ENCODE peak calls at places on chromosomes 5 and 9, in five cellular contexts. One of them, this sample, is unnamed.
A peak's percentile ranks its signal among the peaks of the same experiment; 100 is the strongest.

GRCh38 chr9:117138257-117138656 is 276.6 kb downstream of the ASTN2 start:
- DNase-seq in psoas muscle: no peak
- DNase-seq in gastrocnemius medialis: no peak
- DNase-seq in CD8-positive, alpha-beta T cell: no peak
- DNase-seq in upper lobe of right lung: no peak
- DNase-seq in this sample: no peak

GRCh38 chr5:146051678-146052077 is 53.7 kb downstream of the PLAC8L1 start:
- DNase-seq in psoas muscle: no peak
- DNase-seq in gastrocnemius medialis: no peak
- DNase-seq in CD8-positive, alpha-beta T cell: no peak
- DNase-seq in upper lobe of right lung: no peak
- DNase-seq in this sample: no peak

GRCh38 chr9:106717686-106718085 is 145.3 kb upstream of the ZNF462 start:
- DNase-seq in psoas muscle: no peak
- DNase-seq in gastrocnemius medialis: no peak
- DNase-seq in CD8-positive, alpha-beta T cell: no peak
- DNase-seq in upper lobe of right lung: no peak
- DNase-seq in this sample: peak; percentile 77

GRCh38 chr9:71506821-71507220 is 261.5 kb downstream of the CEMIP2 start:
- DNase-seq in psoas muscle: peak; percentile 18
- DNase-seq in gastrocnemius medialis: peak; percentile 38
- DNase-seq in CD8-positive, alpha-beta T cell: no peak
- DNase-seq in upper lobe of right lung: no peak
- DNase-seq in this sample: no peak

GRCh38 chr5:149632311-149633251 is 51.3 kb downstream of the ARHGEF37 start:
- DNase-seq in psoas muscle: no peak
- DNase-seq in gastrocnemius medialis: no peak
- DNase-seq in CD8-positive, alpha-beta T cell: no peak
- DNase-seq in upper lobe of right lung: no peak
- DNase-seq in this sample: no peak

GRCh38 chr5:143404416-143405062 is 1.1 kb upstream of the NR3C1 start:
- DNase-seq in psoas muscle: peak; percentile 85
- DNase-seq in gastrocnemius medialis: peak; percentile 84
- DNase-seq in CD8-positive, alpha-beta T cell: no peak
- DNase-seq in upper lobe of right lung: peak; percentile 91
- DNase-seq in this sample: peak; percentile 93

GRCh38 chr5:135537271-135537670 is 1.5 kb upstream of the NEUROG1 start:
- DNase-seq in psoas muscle: no peak
- DNase-seq in gastrocnemius medialis: no peak
- DNase-seq in CD8-positive, alpha-beta T cell: no peak
- DNase-seq in upper lobe of right lung: no peak
- DNase-seq in this sample: no peak

GRCh38 chr5:154606675-154607321 is 128.8 kb upstream of the HAND1 start:
- DNase-seq in psoas muscle: no peak
- DNase-seq in gastrocnemius medialis: no peak
- DNase-seq in CD8-positive, alpha-beta T cell: no peak
- DNase-seq in upper lobe of right lung: no peak
- DNase-seq in this sample: no peak

GRCh38 chr5:120053841-120054240 is 410.3 kb upstream of the PRR16 start:
- DNase-seq in psoas muscle: no peak
- DNase-seq in gastrocnemius medialis: no peak
- DNase-seq in CD8-positive, alpha-beta T cell: no peak
- DNase-seq in upper lobe of right lung: no peak
- DNase-seq in this sample: no peak

GRCh38 chr9:20295555-20295954 is 326.7 kb downstream of the MLLT3 start:
- DNase-seq in psoas muscle: no peak
- DNase-seq in gastrocnemius medialis: no peak
- DNase-seq in CD8-positive, alpha-beta T cell: no peak
- DNase-seq in upper lobe of right lung: no peak
- DNase-seq in this sample: no peak

GRCh38 chr5:115758356-115758755 is 58.1 kb downstream of the CDO1 start:
- DNase-seq in psoas muscle: no peak
- DNase-seq in gastrocnemius medialis: no peak
- DNase-seq in CD8-positive, alpha-beta T cell: no peak
- DNase-seq in upper lobe of right lung: no peak
- DNase-seq in this sample: no peak

DNA sequence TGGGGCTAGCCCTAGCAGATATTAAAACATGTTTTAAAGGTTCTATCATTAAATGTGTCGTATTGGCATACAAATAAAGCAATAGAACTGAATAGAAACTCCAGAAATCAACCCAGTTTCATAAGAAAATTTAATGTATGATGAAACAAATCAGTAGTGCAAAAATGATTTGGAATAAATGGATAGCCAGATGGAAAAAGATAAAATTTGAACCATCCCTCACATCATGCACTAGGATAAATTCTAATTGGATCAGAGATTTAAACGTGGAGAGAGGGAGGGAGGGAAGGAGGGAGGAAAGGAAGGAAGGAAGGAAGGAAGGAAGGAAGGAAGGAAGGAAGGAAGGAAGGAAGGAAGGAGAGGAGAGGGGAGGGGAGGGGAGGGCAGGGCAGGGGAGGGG is 235.3 kb downstream of the SEC61B start:
- DNase-seq in psoas muscle: no peak
- DNase-seq in gastrocnemius medialis: no peak
- DNase-seq in CD8-positive, alpha-beta T cell: no peak
- DNase-seq in upper lobe of right lung: no peak
- DNase-seq in this sample: no peak
- H3K4me3 ChIP-seq in psoas muscle: no peak overlapping the region
- H3K4me3 ChIP-seq in gastrocnemius medialis: no peak overlapping the region
- H3K4me3 ChIP-seq in CD8-positive, alpha-beta T cell: no peak overlapping the region
- H3K4me3 ChIP-seq in upper lobe of right lung: no peak overlapping the region
- H3K4me3 ChIP-seq in this sample: no peak overlapping the region

GRCh38 chr9:61667559-61668121 is 477.8 kb downstream of the SPATA31A7 start:
- DNase-seq in psoas muscle: no peak
- DNase-seq in gastrocnemius medialis: no peak
- DNase-seq in CD8-positive, alpha-beta T cell: no peak
- DNase-seq in upper lobe of right lung: peak; percentile 52
- DNase-seq in this sample: no peak
- H3K9me3 ChIP-seq in psoas muscle: no peaks in the 10 kb centered on the region
- H3K9me3 ChIP-seq in gastrocnemius medialis: no peaks in the 10 kb centered on the region
- H3K9me3 ChIP-seq in CD8-positive, alpha-beta T cell: no peaks in the 10 kb centered on the region
- H3K9me3 ChIP-seq in upper lobe of right lung: no peaks in the 10 kb centered on the region
- H3K9me3 ChIP-seq in this sample: no peaks in the 10 kb centered on the region

DNA sequence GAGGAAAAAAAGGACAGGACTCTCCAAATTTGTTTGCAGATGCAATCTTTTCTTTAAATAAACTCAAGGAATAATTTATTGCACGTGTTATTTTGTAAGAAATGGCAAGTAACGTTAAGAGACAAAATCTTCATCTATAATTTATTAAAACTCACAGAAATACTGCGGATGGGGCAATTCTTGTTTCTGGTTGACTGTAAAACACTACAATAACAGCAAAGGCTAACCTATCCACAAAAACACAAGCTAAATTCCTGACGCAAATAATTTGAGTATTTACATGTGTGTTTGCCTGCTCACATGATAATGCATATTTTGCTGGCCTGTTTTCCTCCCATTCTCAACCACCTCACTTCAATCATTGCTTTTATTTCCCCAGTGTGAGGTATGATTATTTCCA is 619.4 kb downstream of the PDE4D start:
- DNase-seq in psoas muscle: no peak
- DNase-seq in gastrocnemius medialis: no peak
- DNase-seq in CD8-positive, alpha-beta T cell: no peak
- DNase-seq in upper lobe of right lung: no peak
- DNase-seq in this sample: no peak
- H3K4me3 ChIP-seq in psoas muscle: peak overlapping the region; percentile 60
- H3K4me3 ChIP-seq in gastrocnemius medialis: no peak overlapping the region
- H3K4me3 ChIP-seq in CD8-positive, alpha-beta T cell: no peak overlapping the region
- H3K4me3 ChIP-seq in upper lobe of right lung: peak overlapping the region; percentile 54
- H3K4me3 ChIP-seq in this sample: no peak overlapping the region

GRCh38 chr9:18594837-18595236 is 120.9 kb downstream of the ADAMTSL1 start:
- DNase-seq in psoas muscle: no peak
- DNase-seq in gastrocnemius medialis: no peak
- DNase-seq in CD8-positive, alpha-beta T cell: no peak
- DNase-seq in upper lobe of right lung: no peak
- DNase-seq in this sample: no peak
- H3K9me3 ChIP-seq in psoas muscle: peaks cover 21% of the 10 kb centered on the region
- H3K9me3 ChIP-seq in gastrocnemius medialis: no peaks in the 10 kb centered on the region
- H3K9me3 ChIP-seq in CD8-positive, alpha-beta T cell: no peaks in the 10 kb centered on the region
- H3K9me3 ChIP-seq in upper lobe of right lung: peaks cover 10% of the 10 kb centered on the region
- H3K9me3 ChIP-seq in this sample: no peaks in the 10 kb centered on the region

GRCh38 chr5:95976606-95977005 is 15.0 kb upstream of the ELL2 start:
- DNase-seq in psoas muscle: no peak
- DNase-seq in gastrocnemius medialis: no peak
- DNase-seq in CD8-positive, alpha-beta T cell: no peak
- DNase-seq in upper lobe of right lung: no peak
- DNase-seq in this sample: no peak
- H3K4me3 ChIP-seq in psoas muscle: no peak overlapping the region
- H3K4me3 ChIP-seq in gastrocnemius medialis: no peak overlapping the region
- H3K4me3 ChIP-seq in CD8-positive, alpha-beta T cell: no peak overlapping the region
- H3K4me3 ChIP-seq in upper lobe of right lung: no peak overlapping the region
- H3K4me3 ChIP-seq in this sample: no peak overlapping the region

GRCh38 chr5:141258464-141258863 is 13.3 kb downstream of the PCDHB15 start:
- DNase-seq in psoas muscle: no peak
- DNase-seq in gastrocnemius medialis: no peak
- DNase-seq in CD8-positive, alpha-beta T cell: no peak
- DNase-seq in upper lobe of right lung: no peak
- DNase-seq in this sample: no peak

GRCh38 chr5:141260458-141261237 is 15.5 kb downstream of the PCDHB15 start:
- DNase-seq in psoas muscle: no peak
- DNase-seq in gastrocnemius medialis: no peak
- DNase-seq in CD8-positive, alpha-beta T cell: no peak
- DNase-seq in upper lobe of right lung: no peak
- DNase-seq in this sample: no peak

GRCh38 chr5:141261238-141261546 is 16.0 kb downstream of the PCDHB15 start:
- DNase-seq in psoas muscle: no peak
- DNase-seq in gastrocnemius medialis: no peak
- DNase-seq in CD8-positive, alpha-beta T cell: no peak
- DNase-seq in upper lobe of right lung: no peak
- DNase-seq in this sample: no peak

DNA sequence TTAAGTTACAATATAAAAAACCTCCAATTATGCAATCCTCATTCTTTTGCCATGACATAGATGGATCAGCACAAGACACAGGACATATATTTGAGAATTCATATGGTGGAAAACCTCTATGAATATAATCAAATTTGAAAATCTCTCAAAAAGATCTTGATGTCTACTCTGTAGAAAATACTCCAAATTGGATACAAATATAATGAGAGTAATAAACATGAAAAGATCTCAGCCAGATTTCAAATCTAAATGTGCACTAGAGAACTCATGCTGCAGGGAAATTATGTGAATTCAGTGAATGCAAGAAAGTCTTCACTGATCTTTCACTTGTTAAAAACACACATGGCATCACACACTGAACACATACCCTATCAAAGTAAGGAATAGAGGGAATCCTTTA is 13.8 kb downstream of the PCDHB15 start:
- DNase-seq in psoas muscle: no peak
- DNase-seq in gastrocnemius medialis: no peak
- DNase-seq in CD8-positive, alpha-beta T cell: no peak
- DNase-seq in upper lobe of right lung: no peak
- DNase-seq in this sample: no peak
- H3K9me3 ChIP-seq in psoas muscle: peaks cover 95% of the 10 kb centered on the region
- H3K9me3 ChIP-seq in gastrocnemius medialis: peaks cover 33% of the 10 kb centered on the region
- H3K9me3 ChIP-seq in CD8-positive, alpha-beta T cell: peaks cover 32% of the 10 kb centered on the region
- H3K9me3 ChIP-seq in upper lobe of right lung: peaks cover 98% of the 10 kb centered on the region
- H3K9me3 ChIP-seq in this sample: peaks cover 58% of the 10 kb centered on the region

This sample was measured in SJSA1.